ENCODE peak calls at places on chromosomes 16 and 17, in four cellular contexts. C, V, X and S are unnamed samples.

GRCh38 chr16:67865318-67865717 is 7.5 kb upstream of the EDC4 start:
- DNase-seq in C (peak; percentile 38), X (peak; percentile 72), V (no peak), S (no peak)

GRCh38 chr17:41015473-41015872 is 6.5 kb upstream of the KRTAP3-1 start:
- DNase-seq in X (no peak), V (no peak), C (no peak), S (no peak)

GRCh38 chr16:65876200-65876498 is 490.3 kb upstream of the CDH5 start:
- DNase-seq in C (peak; percentile 54), V (no peak), X (no peak), S (no peak)

GRCh38 chr17:38532451-38532850 is 73.3 kb downstream of the SRCIN1 start:
- DNase-seq in C (no peak), X (no peak), V (no peak), S (no peak)

GRCh38 chr17:77696720-77697460 is 261.6 kb upstream of the TNRC6C start:
- DNase-seq in X (no peak), V (no peak), C (no peak), S (no peak)

GRCh38 chr17:47323382-47324223 is at the start of gene EFCAB13:
- DNase-seq in C (peak; percentile 96), V (peak; percentile 68), X (peak; percentile 96), S (peak; percentile 71)

GRCh38 chr16:47848481-47849109 is 307.2 kb downstream of the ABCC12 start:
- DNase-seq in X (no peak), C (peak; percentile 25), V (no peak), S (no peak)

GRCh38 chr16:56988161-56988947 is 1.0 kb upstream of the NLRC5 start:
- DNase-seq in X (no peak), V (no peak), C (peak; percentile 55), S (no peak)

GRCh38 chr17:64641499-64641898 is 20.6 kb downstream of the SMURF2 start:
- DNase-seq in C (peak; percentile 80), X (peak; percentile 53), V (no peak), S (no peak)

GRCh38 chr16:89006036-89006752 is 29.2 kb upstream of the CBFA2T3 start:
- DNase-seq in V (no peak), X (no peak), C (no peak), S (no peak)

GRCh38 chr16:70158261-70158939 is 15.2 kb upstream of the CLEC18C start:
- DNase-seq in V (no peak), X (peak; percentile 46), C (peak; percentile 13), S (no peak)

GRCh38 chr16:86740817-86741799 is 162.8 kb downstream of the FOXL1 start:
- DNase-seq in V (no peak), C (peak; percentile 72), X (peak; percentile 62), S (no peak)

GRCh38 chr17:6536566-6537065 is 19.7 kb downstream of the PITPNM3 start:
- DNase-seq in X (no peak), C (no peak), V (no peak), S (no peak)

GRCh38 chr17:27630607-27631408 is at the start of gene LGALS9:
- DNase-seq in C (no peak), X (no peak), V (no peak), S (no peak)

GRCh38 chr16:75398333-75398732 is 35.0 kb downstream of the CFDP1 start:
- DNase-seq in X (no peak), V (no peak), C (no peak), S (no peak)

GRCh38 chr17:50514936-50515702 is 6.9 kb downstream of the MYCBPAP start:
- DNase-seq in C (peak; percentile 62), V (no peak), X (no peak), S (no peak)

GRCh38 chr17:1239210-1239609 is 31.0 kb upstream of the BHLHA9 start:
- DNase-seq in V (no peak), C (no peak), X (no peak), S (no peak)

GRCh38 chr16:75289189-75289588 is 37.8 kb upstream of the BCAR1 start:
- DNase-seq in V (no peak), C (no peak), X (no peak), S (no peak)

GRCh38 chr17:35373984-35374765 is 754 bp upstream of the SLFN11 start:
- DNase-seq in X (peak; percentile 38), V (peak; percentile 6), C (peak; percentile 74), S (peak; percentile 57)

GRCh38 chr17:55768946-55769624 is 18.2 kb downstream of the PCTP start:
- DNase-seq in C (peak; percentile 31), V (no peak), X (no peak), S (no peak)

GRCh38 chr16:79211581-79211980 is 389.0 kb downstream of the MAF start:
- DNase-seq in X (no peak), C (no peak), V (no peak), S (no peak)

GRCh38 chr16:88681084-88681680 is 5.1 kb downstream of the SNAI3 start:
- DNase-seq in C (no peak), X (peak; percentile 62), V (no peak), S (no peak)

GRCh38 chr17:31537558-31537957 is 146.1 kb downstream of the RAB11FIP4 start:
- DNase-seq in C (no peak), V (no peak), X (no peak), S (no peak)

GRCh38 chr17:63969278-63969677 is 3.4 kb downstream of the SCN4A start:
- DNase-seq in V (no peak), C (no peak), X (no peak), S (no peak)

GRCh38 chr17:69335018-69335417 is 8.1 kb upstream of the ABCA5 start:
- DNase-seq in X (peak; percentile 68), C (peak; percentile 66), V (no peak), S (no peak)

GRCh38 chr17:80959330-80960036 is 32.2 kb upstream of the CHMP6 start:
- DNase-seq in V (no peak), X (no peak), C (peak; percentile 95), S (no peak)

GRCh38 chr16:23965137-23965733 is 129.5 kb downstream of the PRKCB start:
- DNase-seq in V (no peak), C (no peak), X (no peak), S (no peak)